ENCODE peak calls at places on chromosomes 1 and 21, in five cellular contexts. V is tibial nerve, U is iPS DF 6.9, K is ascending aorta, A is HepG2. C is an unnamed sample.

GRCh38 chr1:112298558-112298957 is 97.5 kb upstream of the CTTNBP2NL start:
- DNase-seq in V (peak; percentile 23), U (peak; percentile 52), K (no peak), A (peak; percentile 38), C (no peak)

GRCh38 chr1:234083460-234083859 is 179.0 kb downstream of the SLC35F3 start:
- DNase-seq in V (no peak), U (no peak), K (no peak), A (no peak), C (no peak)

GRCh38 chr1:226443439-226443838 is 35.5 kb upstream of the PARP1 start:
- DNase-seq in V (no peak), U (no peak), K (no peak), A (no peak), C (no peak)

GRCh38 chr21:34604556-34604955 is 10.4 kb downstream of the RCAN1 start:
- DNase-seq in V (no peak), U (no peak), K (no peak), A (no peak), C (no peak)

GRCh38 chr1:239155466-239155865 is 230.9 kb upstream of the CHRM3 start:
- DNase-seq in V (no peak), U (no peak), K (no peak), A (no peak), C (no peak)

GRCh38 chr1:45370575-45370974 is 30.3 kb upstream of the MUTYH start:
- DNase-seq in V (no peak), U (no peak), K (no peak), A (no peak), C (no peak)

GRCh38 chr1:54998677-54999076 is at the start of gene BSND:
- DNase-seq in V (no peak), U (no peak), K (no peak), A (no peak), C (no peak)

GRCh38 chr1:25257176-25257575 is 9.9 kb upstream of the RSRP1 start:
- DNase-seq in V (no peak), U (no peak), K (no peak), A (no peak), C (no peak)

GRCh38 chr21:42443181-42443785 is 39.6 kb downstream of the UBASH3A start:
- DNase-seq in V (no peak), U (no peak), K (no peak), A (no peak), C (no peak)

GRCh38 chr1:54474500-54475235 is 68.5 kb upstream of the SSBP3 start:
- DNase-seq in V (no peak), U (no peak), K (no peak), A (no peak), C (no peak)

GRCh38 chr1:31934706-31935629 is 3.2 kb downstream of the PTP4A2 start:
- DNase-seq in V (no peak), U (no peak), K (no peak), A (no peak), C (no peak)

GRCh38 chr1:175150596-175151319 is 41.8 kb downstream of the KIAA0040 start:
- DNase-seq in V (no peak), U (no peak), K (no peak), A (no peak), C (no peak)

GRCh38 chr1:29743264-29743663 is 506.9 kb downstream of the PTPRU start:
- DNase-seq in V (no peak), U (no peak), K (no peak), A (no peak), C (no peak)

DNA sequence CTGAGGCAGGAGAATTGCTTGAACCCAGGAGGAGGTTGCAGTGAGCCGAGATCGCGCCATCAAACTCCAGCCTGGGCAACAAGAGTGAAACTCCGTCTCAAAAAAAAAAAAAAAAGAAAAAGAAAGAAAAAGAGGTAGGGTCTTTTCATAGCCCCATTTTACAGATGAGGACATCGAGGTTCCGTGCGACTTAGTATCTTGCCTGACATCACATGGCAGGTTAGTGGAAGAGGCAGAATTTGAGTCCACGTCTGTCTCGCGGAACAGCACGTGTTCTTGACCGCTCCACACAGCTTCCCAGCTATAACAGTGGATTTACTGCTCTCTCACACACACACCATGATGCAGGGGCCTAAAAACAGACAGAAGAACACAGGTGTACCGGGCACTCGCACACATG is 1.1 kb downstream of the CTRC start:
- DNase-seq in V (no peak), U (no peak), K (no peak), A (no peak), C (no peak)
- H3K27ac ChIP-seq in V (no peak overlapping the region), U (no peak overlapping the region), K (no peak overlapping the region), A (no peak overlapping the region), C (no peak overlapping the region)

GRCh38 chr21:14523234-14523633 is 22.9 kb downstream of the SAMSN1 start:
- DNase-seq in V (no peak), U (no peak), K (no peak), A (no peak), C (no peak)

GRCh38 chr21:14526199-14526598 is 19.9 kb downstream of the SAMSN1 start:
- DNase-seq in V (no peak), U (no peak), K (no peak), A (no peak), C (no peak)

GRCh38 chr21:14522689-14523088 is 23.4 kb downstream of the SAMSN1 start:
- DNase-seq in V (no peak), U (no peak), K (no peak), A (no peak), C (no peak)

GRCh38 chr21:14520535-14520934 is 25.6 kb downstream of the SAMSN1 start:
- DNase-seq in V (no peak), U (no peak), K (no peak), A (no peak), C (no peak)
- H3K4me3 ChIP-seq in V (no peak overlapping the region), U (no peak overlapping the region), K (no peak overlapping the region), A (no peak overlapping the region), C (no peak overlapping the region)

DNA sequence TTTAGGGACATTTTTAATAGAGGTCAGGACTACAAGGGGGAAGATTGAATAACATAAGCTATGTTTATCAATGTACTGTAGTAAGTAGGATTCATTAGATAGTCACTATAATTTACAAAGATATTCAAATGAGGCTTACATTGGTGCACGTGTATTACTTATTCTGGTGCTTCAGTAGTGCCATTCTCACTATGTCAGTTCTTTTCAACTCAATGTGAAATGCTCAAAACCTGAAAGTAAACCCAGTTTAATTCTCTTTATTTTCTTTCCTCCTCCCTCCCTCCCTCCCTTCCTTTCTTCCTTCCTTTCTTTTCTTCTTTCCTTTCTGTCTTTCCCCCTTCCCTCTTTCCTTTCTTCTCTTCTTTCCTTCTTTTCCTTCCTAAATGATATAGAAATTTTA is 26.0 kb downstream of the F3 start:
- DNase-seq in V (no peak), U (no peak), K (no peak), A (no peak), C (no peak)
- H3K27ac ChIP-seq in V (no peak overlapping the region), U (no peak overlapping the region), K (no peak overlapping the region), A (no peak overlapping the region), C (no peak overlapping the region)

DNA sequence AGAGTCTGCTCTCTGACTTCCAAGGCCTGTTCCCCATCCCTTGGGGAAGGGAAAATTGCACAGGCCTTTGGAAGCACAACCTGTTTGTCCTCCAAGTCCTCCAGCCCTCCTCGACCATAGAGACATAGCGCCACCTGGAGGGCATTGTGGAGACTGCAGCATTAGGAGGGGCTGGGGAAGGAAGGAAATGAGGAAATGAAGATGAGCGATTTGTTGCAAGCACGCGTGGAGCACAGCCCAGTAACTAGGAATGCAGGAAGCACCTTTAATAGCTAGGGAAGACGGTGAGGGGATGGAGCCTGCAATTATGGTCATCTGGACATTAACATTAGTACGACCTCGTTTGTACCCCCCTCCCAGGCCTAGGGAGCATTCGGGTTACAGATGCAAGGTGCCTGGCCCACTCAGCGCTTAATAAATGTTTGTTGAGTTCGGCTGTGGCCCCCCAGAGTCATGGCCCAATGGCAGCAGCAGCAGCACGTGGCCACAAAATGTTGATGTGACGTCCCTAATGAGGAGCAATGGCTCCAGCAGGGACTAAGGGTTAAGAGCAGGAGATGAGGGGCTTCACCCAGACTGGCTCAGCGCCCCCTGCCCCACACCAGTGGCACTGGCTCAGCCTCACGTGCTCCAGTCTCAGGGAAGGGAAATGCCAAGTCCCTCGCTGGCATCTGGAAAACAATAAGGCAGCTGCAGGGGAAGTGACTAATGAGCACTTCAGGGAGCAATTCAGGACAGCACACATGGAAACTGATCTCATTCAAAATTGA is 8.0 kb upstream of the CAMK2N1 start:
- DNase-seq in V (peak; percentile 82), U (no peak), K (peak; percentile 91), A (peak; percentile 79), C (peak; percentile 62)
- H3K4me3 ChIP-seq in V (no peak overlapping the region), U (no peak overlapping the region), K (no peak overlapping the region), A (peak overlapping the region; percentile 49), C (no peak overlapping the region)